ENCODE peak calls at places on chromosome X, in six cellular contexts. S is hepatocyte, U is mesendoderm, X is GM23338, I is mesenchymal stem cell, C is neuronal stem cell. Y is an unnamed sample. For H3K4me1, the result is how much of the 10 kb centered on the place peaks cover.

GRCh38 chrX:19544693-19545305 is 29.5 kb upstream of the MAP3K15 start:
- DNase-seq in I (peak), S (peak), X (peak), C (peak), U (peak), Y (peak)

GRCh38 chrX:47148946-47149345 is 3.9 kb downstream of the RBM10 start:
- DNase-seq in I (no peak), U (no peak), S (no peak), C (no peak), X (no peak), Y (no peak)

GRCh38 chrX:35406386-35406785 is 391.8 kb upstream of the MAGEB16 start:
- DNase-seq in S (no peak), U (no peak), X (no peak), C (no peak), I (no peak), Y (no peak)

GRCh38 chrX:16445166-16445752 is 204.7 kb upstream of the S100G start:
- DNase-seq in S (peak), C (peak), X (peak), I (peak), U (peak), Y (peak)

GRCh38 chrX:119948381-119948780 is 4.8 kb upstream of the NKAP start:
- DNase-seq in S (no peak), U (peak), I (no peak), C (no peak), X (peak), Y (peak)

GRCh38 chrX:40154229-40154852 is 56.6 kb upstream of the BCOR start:
- DNase-seq in C (no peak), U (peak), S (peak), I (peak), X (peak), Y (peak)

GRCh38 chrX:81195712-81196111 is 6.0 kb downstream of the HMGN5 start:
- DNase-seq in C (peak), U (peak), I (peak), S (peak), X (peak), Y (peak)

GRCh38 chrX:132740316-132741123 is 217.9 kb downstream of the HS6ST2 start:
- DNase-seq in I (peak), C (peak), U (peak), S (no peak), X (peak), Y (no peak)

GRCh38 chrX:19782419-19782818 is 105.0 kb downstream of the SH3KBP1 start:
- DNase-seq in S (no peak), U (no peak), I (no peak), X (no peak), C (no peak), Y (no peak)

GRCh38 chrX:115957862-115958490 is 212.6 kb upstream of the AGTR2 start:
- DNase-seq in I (no peak), S (no peak), X (peak), U (peak), C (no peak), Y (no peak)

GRCh38 chrX:40097101-40097491 is 662 bp downstream of the BCOR start:
- DNase-seq in U (no peak), C (no peak), I (peak), X (no peak), S (no peak), Y (peak)

GRCh38 chrX:2708016-2708415 is 16.9 kb downstream of the CD99 start:
- DNase-seq in U (no peak), I (peak), X (no peak), C (no peak), S (no peak), Y (no peak)

GRCh38 chrX:82218361-82218760 is 1016.5 kb downstream of the SH3BGRL start:
- DNase-seq in X (peak), C (peak), S (peak), U (peak), I (peak), Y (no peak)

GRCh38 chrX:70313503-70313902 is 23.6 kb downstream of the KIF4A start:
- DNase-seq in S (no peak), C (no peak), X (no peak), U (no peak), I (peak), Y (no peak)

GRCh38 chrX:39736219-39737211 is 361.2 kb downstream of the BCOR start:
- DNase-seq in U (no peak), I (peak), C (no peak), S (no peak), X (no peak), Y (peak)

GRCh38 chrX:98956014-98956413 is 1454.1 kb downstream of the PCDH19 start:
- DNase-seq in U (peak), S (no peak), C (no peak), I (no peak), X (peak), Y (no peak)

GRCh38 chrX:152637649-152638442 is at the start of gene GABRQ:
- DNase-seq in I (no peak), U (peak), C (peak), S (peak), X (peak), Y (peak)

GRCh38 chrX:130013661-130014060 is 31.2 kb downstream of the BCORL1 start:
- DNase-seq in I (no peak), C (no peak), X (no peak), S (no peak), U (no peak), Y (no peak)

GRCh38 chrX:119655125-119655524 is 37.8 kb downstream of the SEPTIN6 start:
- DNase-seq in I (peak), S (peak), X (no peak), C (no peak), U (peak), Y (peak)

GRCh38 chrX:316351-317325 is 2.0 kb downstream of the GTPBP6 start:
- DNase-seq in U (no peak), I (no peak), C (no peak), X (no peak), S (no peak), Y (no peak)

DNA sequence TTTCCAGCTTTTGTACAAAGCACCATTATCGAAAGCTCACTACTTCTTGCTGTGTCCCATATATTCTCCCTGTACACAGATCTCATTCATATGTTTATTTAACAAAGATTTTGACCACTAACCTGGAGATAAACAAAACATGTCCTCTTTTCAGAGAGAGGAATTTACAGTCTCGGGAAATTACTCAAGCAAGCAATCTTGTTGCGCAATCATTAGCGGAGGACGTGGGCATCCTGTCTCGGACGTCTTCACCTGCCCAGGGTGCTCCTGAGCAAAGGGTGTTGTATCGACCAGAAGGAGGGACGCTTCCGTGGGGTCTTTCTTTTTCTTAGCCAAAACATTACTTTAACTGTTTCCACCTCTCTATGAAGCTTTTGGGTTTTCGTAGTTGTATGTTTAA is 66.5 kb upstream of the CLCN4 start:
- DNase-seq in X (no peak), C (no peak), S (no peak), U (no peak), I (peak), Y (no peak)
- H3K4me2 ChIP-seq in X (no peak), C (no peak), S (no peak), U (no peak), I (no peak), Y (no peak)

DNA sequence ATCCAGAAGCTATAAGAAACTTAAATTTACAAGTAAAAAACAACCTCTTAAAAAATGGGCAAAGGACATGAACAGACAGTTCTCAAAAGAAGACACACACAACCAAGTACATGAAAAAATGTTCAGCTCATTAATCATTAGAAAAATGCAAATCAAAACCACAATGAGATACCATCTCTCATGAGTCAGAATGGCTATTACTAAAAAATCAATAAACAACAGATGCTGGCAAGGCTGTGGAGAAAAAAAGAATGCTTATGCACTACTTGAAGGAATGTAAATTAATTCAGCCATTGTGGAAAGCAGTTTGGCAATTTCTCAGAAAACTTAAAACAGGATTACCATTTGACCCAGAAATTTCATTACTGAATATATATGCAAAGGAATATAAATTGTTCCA is 666.3 kb upstream of the GRIA3 start:
- DNase-seq in C (no peak), S (no peak), I (peak), U (no peak), X (no peak), Y (no peak)
- H3K4me1 ChIP-seq in C (under half), S (under half), I (under half), U (under half), X (under half), Y (under half)

GRCh38 chrX:54496517-54496852 is 451 bp upstream of the FGD1 start:
- DNase-seq in U (no peak), S (no peak), C (no peak), I (no peak), X (no peak), Y (peak)
- H3K27ac ChIP-seq in U (no peak), S (peak), C (peak), I (peak), X (peak), Y (peak)

DNA sequence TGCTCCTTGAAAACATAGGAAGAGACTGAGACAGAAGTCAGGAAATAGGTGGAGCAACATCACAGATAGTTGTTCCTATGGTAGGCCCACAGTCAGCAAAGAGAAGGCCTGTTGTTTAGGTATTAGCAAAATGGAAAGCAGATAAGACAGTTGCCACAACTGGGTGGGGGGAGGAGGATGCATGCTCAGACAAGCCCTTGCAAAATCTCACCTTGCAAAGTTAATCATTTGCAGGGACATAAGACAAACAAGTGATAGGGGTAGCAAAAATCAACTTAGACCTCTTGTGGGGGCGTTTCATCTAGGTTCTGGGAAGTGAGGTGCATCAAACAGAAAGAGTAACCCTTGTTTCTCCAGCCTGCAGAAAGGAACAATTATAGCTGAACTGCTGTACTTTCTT is 30.7 kb downstream of the SERPINA7 start:
- DNase-seq in C (no peak), U (peak), X (no peak), I (no peak), S (peak), Y (no peak)
- H3K4me2 ChIP-seq in C (no peak), U (no peak), X (no peak), I (no peak), S (no peak), Y (no peak)

GRCh38 chrX:37686979-37687378 is 1.4 kb downstream of the XK start:
- DNase-seq in U (no peak), C (no peak), I (no peak), X (no peak), S (no peak), Y (no peak)
- H3K4me1 ChIP-seq in U (under half), C (under half), I (under half), X (under half), S (under half), Y (under half)

DNA sequence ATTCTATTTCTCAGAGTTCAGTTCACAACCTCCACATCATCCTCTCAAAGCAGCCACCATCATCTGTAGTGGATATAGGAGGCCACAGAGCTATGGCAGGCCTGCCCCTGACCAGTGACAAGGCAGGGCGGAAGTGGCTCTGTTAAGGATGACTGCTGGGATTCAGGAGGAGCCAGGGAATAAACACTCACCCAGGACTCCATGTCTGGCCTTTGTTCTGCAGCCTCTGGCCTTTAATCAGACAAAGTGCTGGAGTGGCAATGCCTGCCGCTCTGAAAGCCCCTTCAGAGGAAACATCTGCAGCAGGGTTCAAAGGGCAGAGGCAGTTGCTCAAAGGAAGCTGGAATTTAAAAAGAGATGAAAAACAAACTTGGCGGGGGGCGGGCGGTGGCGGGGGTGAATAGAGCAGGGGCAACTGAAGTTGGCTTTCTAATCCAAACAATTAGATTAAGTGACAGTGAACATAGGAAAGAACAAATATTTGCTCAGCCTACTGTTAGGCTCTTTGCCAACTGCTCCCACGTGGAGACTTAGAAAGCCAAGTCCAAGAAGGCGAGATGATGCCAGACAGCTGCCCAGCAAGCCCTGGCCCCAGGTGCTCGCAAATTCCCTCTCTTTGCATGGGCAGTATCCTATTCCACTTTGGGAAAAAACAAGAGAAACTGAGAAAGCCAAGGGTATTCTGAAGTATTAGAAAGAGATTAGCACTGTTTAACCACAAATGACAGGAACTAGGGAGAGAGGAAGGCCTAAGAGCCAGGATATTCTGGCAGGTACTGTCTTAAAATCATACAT is 5.5 kb downstream of the MPP1 start:
- DNase-seq in X (no peak), C (peak), U (peak), S (peak), I (peak), Y (peak)
- H3K27ac ChIP-seq in X (no peak), C (no peak), U (no peak), S (peak), I (peak), Y (peak)

GRCh38 chrX:104318330-104319009 is 63.7 kb upstream of the ESX1 start:
- DNase-seq in S (peak), X (peak), C (no peak), I (peak), U (peak), Y (no peak)
- H3K4me2 ChIP-seq in S (no peak), X (peak), C (no peak), I (no peak), U (no peak), Y (no peak)

Y was measured in osteoblast.